ENCODE peak calls at places on chromosomes 4 and X, in four cellular contexts. K is upper lobe of right lung, M is AG10803, J is retinal pigment epithelial cell. H is an unnamed sample.
A peak's percentile ranks its signal among the peaks of the same experiment; 100 is the strongest.

GRCh38 chrX:7574325-7574724 is 268.6 kb upstream of the VCX start:
- DNase-seq in K (no peak), M (no peak), J (no peak), H (no peak)

GRCh38 chr4:164252286-164252685 is 501.6 kb upstream of the SMIM31 start:
- DNase-seq in K (no peak), M (no peak), J (no peak), H (no peak)

GRCh38 chrX:141405486-141405877 is 163.2 kb upstream of the SPANXC start:
- DNase-seq in K (no peak), M (no peak), J (no peak), H (no peak)

GRCh38 chrX:15215366-15215765 is 54.5 kb downstream of the ASB9 start:
- DNase-seq in K (no peak), M (no peak), J (no peak), H (no peak)

GRCh38 chr4:186685744-186686143 is 37.9 kb downstream of the FAT1 start:
- DNase-seq in K (no peak), M (peak; percentile 93), J (peak; percentile 65), H (peak; percentile 72)

GRCh38 chr4:168440442-168441264 is 39.6 kb downstream of the DDX60L start:
- DNase-seq in K (no peak), M (peak; percentile 48), J (no peak), H (no peak)

GRCh38 chr4:180091710-180092109 is 2151.5 kb upstream of the TENM3 start:
- DNase-seq in K (no peak), M (no peak), J (no peak), H (no peak)

GRCh38 chr4:76307670-76308014 is 1.1 kb downstream of the STBD1 start:
- DNase-seq in K (no peak), M (no peak), J (no peak), H (no peak)

GRCh38 chr4:24248674-24249644 is 335.4 kb downstream of the DHX15 start:
- DNase-seq in K (no peak), M (no peak), J (no peak), H (no peak)

GRCh38 chr4:7206856-7207567 is 14.7 kb downstream of the SORCS2 start:
- DNase-seq in K (peak; percentile 89), M (peak; percentile 86), J (peak; percentile 78), H (peak; percentile 50)

GRCh38 chrX:11137543-11138139 is 26.5 kb downstream of the HCCS start:
- DNase-seq in K (no peak), M (peak; percentile 63), J (no peak), H (no peak)

GRCh38 chr4:127239902-127240575 is 392.7 kb upstream of the INTU start:
- DNase-seq in K (no peak), M (no peak), J (no peak), H (no peak)

GRCh38 chr4:106365613-106366012 is 3.0 kb downstream of the GIMD1 start:
- DNase-seq in K (no peak), M (peak; percentile 91), J (peak; percentile 60), H (peak; percentile 78)

GRCh38 chrX:88886908-88887307 is 139.9 kb downstream of the CPXCR1 start:
- DNase-seq in K (no peak), M (no peak), J (no peak), H (no peak)

GRCh38 chrX:9149831-9150230 is 115.9 kb upstream of the FAM9B start:
- DNase-seq in K (no peak), M (no peak), J (no peak), H (no peak)

GRCh38 chr4:60814549-60814948 is 385.6 kb upstream of the ADGRL3 start:
- DNase-seq in K (no peak), M (no peak), J (no peak), H (no peak)

GRCh38 chrX:131068945-131069719 is 11.0 kb downstream of the ARHGAP36 start:
- DNase-seq in K (no peak), M (peak; percentile 0), J (no peak), H (no peak)

GRCh38 chr4:175308236-175308635 is 390.1 kb downstream of the ADAM29 start:
- DNase-seq in K (no peak), M (peak; percentile 47), J (no peak), H (no peak)

GRCh38 chr4:91118597-91118996 is 991.4 kb downstream of the CCSER1 start:
- DNase-seq in K (no peak), M (no peak), J (no peak), H (no peak)

GRCh38 chr4:141899103-141899502 is 262.7 kb downstream of the IL15 start:
- DNase-seq in K (no peak), M (peak; percentile 37), J (no peak), H (no peak)

GRCh38 chrX:110070970-110071369 is 68.1 kb downstream of the TMEM164 start:
- DNase-seq in K (no peak), M (no peak), J (no peak), H (no peak)

GRCh38 chrX:102863735-102864134 is 73.3 kb upstream of the RAB40AL start:
- DNase-seq in K (peak; percentile 83), M (peak; percentile 67), J (peak; percentile 16), H (no peak)

GRCh38 chr4:14222630-14223029 is 595.1 kb upstream of the BOD1L1 start:
- DNase-seq in K (no peak), M (no peak), J (no peak), H (no peak)

GRCh38 chrX:68462653-68463052 is 29.4 kb upstream of the OPHN1 start:
- DNase-seq in K (no peak), M (peak; percentile 52), J (no peak), H (no peak)

GRCh38 chr4:7547368-7548040 is 112.8 kb upstream of the PSAPL1 start:
- DNase-seq in K (no peak), M (peak; percentile 1), J (no peak), H (no peak)

GRCh38 chr4:85149656-85150055 is 183.2 kb upstream of the WDFY3 start:
- DNase-seq in K (no peak), M (peak; percentile 27), J (no peak), H (no peak)

GRCh38 chr4:5750052-5750950 is 39.3 kb downstream of the EVC start:
- DNase-seq in K (peak; percentile 2), M (peak; percentile 93), J (peak; percentile 56), H (peak; percentile 86)

GRCh38 chr4:117324851-117325491 is 239.6 kb upstream of the TRAM1L1 start:
- DNase-seq in K (no peak), M (no peak), J (peak; percentile 3), H (peak; percentile 24)

GRCh38 chr4:7193040-7193958 is 961 bp downstream of the SORCS2 start:
- DNase-seq in K (peak; percentile 71), M (no peak), J (no peak), H (no peak)

GRCh38 chr4:73902038-73902637 is 32.9 kb downstream of the CXCL1 start:
- DNase-seq in K (no peak), M (peak; percentile 51), J (no peak), H (no peak)

GRCh38 chr4:153151535-153152452 is 52.4 kb upstream of the TRIM2 start:
- DNase-seq in K (peak; percentile 89), M (peak; percentile 43), J (peak; percentile 54), H (no peak)

GRCh38 chr4:88158360-88159136 is at the start of gene ABCG2:
- DNase-seq in K (peak; percentile 84), M (peak; percentile 47), J (no peak), H (no peak)

GRCh38 chr4:89110541-89110985 is 770 bp upstream of the TIGD2 start:
- DNase-seq in K (no peak), M (no peak), J (no peak), H (no peak)

GRCh38 chr4:146398404-146398803 is 123.3 kb downstream of the SLC10A7 start:
- DNase-seq in K (no peak), M (peak; percentile 47), J (no peak), H (no peak)

GRCh38 chr4:53730431-53730830 is 139.1 kb upstream of the LNX1 start:
- DNase-seq in K (no peak), M (peak; percentile 70), J (no peak), H (no peak)

GRCh38 chrX:51747671-51748070 is 4.4 kb downstream of the GSPT2 start:
- DNase-seq in K (no peak), M (peak; percentile 30), J (no peak), H (no peak)
- H3K4me3 ChIP-seq in K (no peak overlapping the region), M (no peak overlapping the region), J (no peak overlapping the region), H (no peak overlapping the region)

GRCh38 chr4:27412617-27413016 is 552.0 kb downstream of the STIM2 start:
- DNase-seq in K (no peak), M (no peak), J (no peak), H (no peak)
- TF ChIP-seq CTCF in K (no peak), M (no peak), J (no peak), H (no peak)

GRCh38 chrX:2711441-2711840 is 20.3 kb downstream of the CD99 start:
- DNase-seq in K (no peak), M (no peak), J (no peak), H (no peak)

GRCh38 chrX:2708601-2709200 is 17.6 kb downstream of the CD99 start:
- DNase-seq in K (no peak), M (no peak), J (no peak), H (no peak)

GRCh38 chrX:2712428-2712827 is 21.3 kb downstream of the CD99 start:
- DNase-seq in K (no peak), M (no peak), J (no peak), H (no peak)

GRCh38 chrX:2710041-2710471 is 19.0 kb downstream of the CD99 start:
- DNase-seq in K (no peak), M (peak; percentile 83), J (no peak), H (peak; percentile 41)

GRCh38 chrX:2710496-2710895 is 19.4 kb downstream of the CD99 start:
- DNase-seq in K (no peak), M (no peak), J (no peak), H (no peak)
- H3K4me3 ChIP-seq in K (peak overlapping the region; percentile 21), M (peak overlapping the region; percentile 18), J (no peak overlapping the region), H (peak overlapping the region; percentile 29)

GRCh38 chrX:153411988-153412574 is 809 bp downstream of the ZFP92 start:
- DNase-seq in K (no peak), M (no peak), J (no peak), H (no peak)

GRCh38 chrX:153414838-153415552 is 3.7 kb downstream of the ZFP92 start:
- DNase-seq in K (peak; percentile 70), M (peak; percentile 29), J (no peak), H (no peak)

GRCh38 chrX:153413731-153414130 is 2.5 kb downstream of the ZFP92 start:
- DNase-seq in K (no peak), M (no peak), J (no peak), H (no peak)

GRCh38 chrX:153411255-153411987 is at the start of gene ZFP92:
- DNase-seq in K (peak; percentile 79), M (peak; percentile 2), J (no peak), H (no peak)

DNA sequence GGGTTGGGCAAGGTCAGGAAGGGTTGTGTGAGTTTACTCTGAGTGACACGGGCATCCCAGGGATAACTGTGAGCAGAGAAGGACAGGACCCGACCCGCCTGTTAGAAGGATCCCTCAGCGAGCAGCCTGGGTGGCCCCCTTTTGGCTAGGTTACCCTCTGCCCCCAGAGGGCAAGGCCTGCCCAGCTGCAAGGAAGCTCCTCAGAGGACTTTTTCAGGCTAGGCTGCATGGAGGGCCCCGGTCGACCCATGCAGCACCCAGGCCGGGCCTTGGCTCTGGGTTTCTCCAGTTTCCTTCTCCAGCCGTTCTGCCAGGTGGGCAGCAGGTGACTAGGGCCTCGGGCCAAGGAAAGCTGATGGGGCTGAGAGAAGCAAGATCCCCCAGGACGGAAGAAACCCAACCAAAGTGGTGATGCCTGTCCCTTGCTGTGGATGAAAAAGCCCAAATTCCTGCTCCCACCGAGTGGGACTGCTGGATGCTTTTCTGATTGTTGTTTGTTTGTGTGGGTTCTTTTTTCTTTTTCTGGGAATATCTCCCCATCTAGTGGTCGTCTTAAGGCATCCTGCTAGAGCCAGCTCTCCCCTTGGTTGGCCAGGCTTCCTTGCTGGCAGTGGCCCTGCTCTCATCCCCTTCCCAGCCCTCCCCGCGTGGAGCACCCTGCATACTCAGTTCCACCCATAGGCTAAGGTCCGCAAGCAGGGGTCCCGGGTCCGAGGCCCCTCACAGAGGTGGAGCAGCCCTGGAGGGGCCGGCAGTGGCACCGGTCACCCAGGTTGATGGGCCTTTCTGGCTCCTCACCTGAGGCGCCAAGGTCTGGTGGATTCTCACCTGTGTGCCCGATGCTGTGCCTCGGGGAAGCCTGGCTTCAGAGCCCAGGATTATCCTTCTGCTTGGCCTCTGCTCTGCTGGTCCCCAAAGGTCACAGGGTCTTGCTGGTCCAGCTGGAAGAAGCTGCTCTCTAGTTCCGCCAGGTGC is 1.8 kb downstream of the ZFP92 start:
- DNase-seq in K (no peak), M (no peak), J (no peak), H (no peak)
- TF ChIP-seq CTCF in K (no peak), M (no peak), J (peak; percentile 27), H (no peak)